ENCODE peak calls at places on chromosomes 3 and 15, in five cellular contexts. P, L, F, A and R are unnamed samples.

GRCh38 chr3:7879572-7879971 is 622.1 kb upstream of the LMCD1 start:
- DNase-seq in A (no peak), L (no peak), F (no peak), P (no peak), R (no peak)

GRCh38 chr15:84816694-84817460 is at the start of gene ALPK3:
- DNase-seq in F (no peak), A (no peak), L (no peak), P (peak), R (peak)

GRCh38 chr3:172824229-172824628 is 73.7 kb downstream of the ECT2 start:
- DNase-seq in P (no peak), F (no peak), L (no peak), A (no peak), R (no peak)

GRCh38 chr3:126962756-126963155 is 20.2 kb upstream of the PLXNA1 start:
- DNase-seq in F (no peak), P (no peak), L (no peak), A (no peak), R (no peak)

GRCh38 chr3:189652042-189652441 is 20.9 kb downstream of the TP63 start:
- DNase-seq in A (peak), L (no peak), F (peak), P (peak), R (no peak)

GRCh38 chr3:151106311-151106710 is 20.8 kb downstream of the MED12L start:
- DNase-seq in F (no peak), L (no peak), P (no peak), A (no peak), R (no peak)

GRCh38 chr3:88986834-88987233 is 120.6 kb upstream of the EPHA3 start:
- DNase-seq in P (no peak), A (peak), F (peak), L (no peak), R (no peak)

GRCh38 chr3:179000144-179000543 is 71.5 kb downstream of the ZMAT3 start:
- DNase-seq in A (no peak), L (no peak), F (peak), P (no peak), R (no peak)

GRCh38 chr3:123148772-123149171 is 53.0 kb upstream of the SEC22A start:
- DNase-seq in P (no peak), L (no peak), A (no peak), F (no peak), R (no peak)

GRCh38 chr15:33934396-33934795 is 33.9 kb upstream of the CHRM5 start:
- DNase-seq in F (peak), P (no peak), L (no peak), A (no peak), R (no peak)

GRCh38 chr3:143821862-143822261 is 26.4 kb downstream of the SLC9A9 start:
- DNase-seq in P (no peak), L (no peak), F (no peak), A (no peak), R (no peak)

GRCh38 chr15:96326551-96327154 is 3.8 kb upstream of the NR2F2 start:
- DNase-seq in F (no peak), L (no peak), P (peak), A (peak), R (peak)

GRCh38 chr3:3853584-3853983 is 54.4 kb downstream of the LRRN1 start:
- DNase-seq in A (no peak), F (no peak), L (no peak), P (no peak), R (no peak)

GRCh38 chr3:42691861-42692666 is 6.7 kb downstream of the KLHL40 start:
- DNase-seq in P (no peak), F (no peak), L (no peak), A (no peak), R (no peak)

GRCh38 chr3:126523745-126524428 is at the start of gene CHST13:
- DNase-seq in F (peak), P (no peak), L (no peak), A (peak), R (no peak)

GRCh38 chr3:150014782-150015181 is 44.1 kb upstream of the PFN2 start:
- DNase-seq in L (no peak), P (no peak), A (no peak), F (no peak), R (no peak)

GRCh38 chr3:150015906-150016305 is 45.2 kb upstream of the PFN2 start:
- DNase-seq in L (no peak), A (no peak), P (no peak), F (no peak), R (no peak)

DNA sequence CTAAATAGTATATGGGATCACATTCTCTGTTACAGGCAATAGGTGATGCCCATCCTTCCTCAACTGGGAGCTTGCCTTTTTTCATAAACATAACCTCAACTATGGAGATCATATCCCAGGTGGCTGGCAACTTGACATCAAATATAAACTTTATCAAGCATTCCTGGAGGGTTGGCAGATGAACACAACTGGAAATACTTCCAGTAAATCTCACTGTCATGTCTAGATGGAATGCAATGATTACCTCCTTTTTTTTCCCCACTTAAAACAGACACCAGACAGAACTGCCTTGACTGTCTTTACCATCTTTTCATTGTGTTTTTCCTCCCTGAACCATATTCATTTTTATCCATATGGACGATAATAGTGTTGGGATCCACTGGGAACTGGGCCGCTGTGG is 43.1 kb upstream of the PFN2 start:
- DNase-seq in L (no peak), P (no peak), A (no peak), F (no peak), R (no peak)
- TF ChIP-seq CTCF in L (no peak), P (no peak), A (no peak), F (no peak), R (no peak)

DNA sequence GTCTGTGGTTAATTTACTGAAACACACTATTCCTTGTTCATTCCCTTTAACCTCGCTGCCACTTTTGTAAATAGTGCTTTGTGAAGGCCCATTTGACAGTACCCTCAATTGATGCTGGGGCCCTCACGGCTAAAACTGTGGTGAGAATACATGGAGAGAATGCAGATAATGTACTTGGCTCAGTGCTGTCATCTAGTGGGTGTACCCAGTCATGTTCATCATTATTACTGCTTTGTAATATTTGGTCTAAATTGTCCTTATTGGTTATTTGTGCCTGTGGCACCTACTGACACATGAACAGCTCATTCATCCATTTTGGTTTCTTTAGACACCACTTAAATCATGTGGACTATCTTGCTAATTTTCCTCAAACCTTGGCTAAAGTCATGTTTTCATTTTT is 543.6 kb downstream of the EDEM1 start:
- DNase-seq in P (no peak), A (no peak), F (no peak), L (no peak), R (no peak)
- TF ChIP-seq CTCF in P (no peak), A (no peak), F (no peak), L (no peak), R (no peak)

GRCh38 chr15:100601158-100601557 is 826 bp downstream of the LINS1 start:
- DNase-seq in L (peak), F (no peak), P (peak), A (no peak), R (no peak)

GRCh38 chr15:100598655-100599054 is 3.3 kb downstream of the LINS1 start:
- DNase-seq in A (no peak), F (no peak), L (no peak), P (no peak), R (no peak)

GRCh38 chr15:100602822-100603393 is 519 bp downstream of the ASB7 start:
- DNase-seq in L (peak), F (peak), P (peak), A (peak), R (no peak)

GRCh38 chr15:100601628-100602063 is 338 bp downstream of the LINS1 start:
- DNase-seq in A (no peak), P (no peak), L (no peak), F (no peak), R (no peak)

GRCh38 chr15:100602064-100602821 is at the start of the genes ASB7 and LINS1:
- DNase-seq in P (peak), A (peak), L (peak), F (peak), R (peak)
- TF ChIP-seq CTCF in P (no peak), A (no peak), L (no peak), F (no peak), R (no peak)

DNA sequence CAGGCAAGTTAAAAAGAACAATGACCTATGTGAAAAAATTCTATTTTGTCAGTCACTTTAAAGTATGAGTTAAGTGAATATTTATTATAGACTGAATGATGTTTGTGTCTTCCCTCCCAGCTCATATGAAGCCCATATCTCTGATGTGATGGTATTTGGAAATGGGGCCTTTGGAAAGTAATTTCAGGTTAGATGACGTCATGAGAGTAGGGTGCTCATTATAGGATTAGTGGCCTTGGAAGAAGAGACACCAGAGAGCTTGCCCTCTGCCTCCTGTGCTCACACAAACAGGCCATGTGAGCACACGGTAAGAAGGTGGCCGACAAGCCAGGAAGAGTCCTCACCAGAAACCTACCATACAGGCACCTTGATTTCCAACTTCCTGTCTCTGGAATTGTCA is 138.8 kb upstream of the TNIK start:
- DNase-seq in A (no peak), F (no peak), P (no peak), L (no peak), R (no peak)
- TF ChIP-seq CTCF in A (no peak), F (no peak), P (no peak), L (no peak), R (no peak)